ENCODE peak calls at places on chromosomes 12 and 14, in eight cellular contexts. One of them, this sample, is unnamed.

GRCh38 chr12:25242981-25243764 is 7.6 kb downstream of the KRAS start:
- DNase-seq in naive B cell: no peak
- DNase-seq in activated CD8-positive, alpha-beta memory T cell treated with anti-CD3 and anti-CD28 coated beads for 4 hours: no peak
- DNase-seq in activated T-cell treated with anti-CD3 and anti-CD28 coated beads, Interleukin-2, amount 50 U/mL, for 72 hours: no peak
- DNase-seq in activated CD4-positive, alpha-beta T cell treated with anti-CD3 and anti-CD28 coated beads for 4 hours: no peak
- DNase-seq in stimulated activated CD8-positive, alpha-beta memory T cell treated with anti-CD3 and anti-CD28 coated beads, Interleukin-15, amount 100 ng/mL, for 4 hours: no peak
- DNase-seq in A172: no peak
- DNase-seq in neural crest cell: no peak
- DNase-seq in this sample: no peak

GRCh38 chr12:21656931-21657335 is 709 bp downstream of the LDHB start:
- DNase-seq in naive B cell: peak; percentile 8
- DNase-seq in activated CD8-positive, alpha-beta memory T cell treated with anti-CD3 and anti-CD28 coated beads for 4 hours: no peak
- DNase-seq in activated T-cell treated with anti-CD3 and anti-CD28 coated beads, Interleukin-2, amount 50 U/mL, for 72 hours: peak; percentile 42
- DNase-seq in activated CD4-positive, alpha-beta T cell treated with anti-CD3 and anti-CD28 coated beads for 4 hours: peak; percentile 42
- DNase-seq in stimulated activated CD8-positive, alpha-beta memory T cell treated with anti-CD3 and anti-CD28 coated beads, Interleukin-15, amount 100 ng/mL, for 4 hours: peak; percentile 6
- DNase-seq in A172: peak; percentile 25
- DNase-seq in neural crest cell: peak; percentile 16
- DNase-seq in this sample: no peak

GRCh38 chr12:45292486-45293195 is 76.7 kb downstream of the ANO6 start:
- DNase-seq in naive B cell: no peak
- DNase-seq in activated CD8-positive, alpha-beta memory T cell treated with anti-CD3 and anti-CD28 coated beads for 4 hours: no peak
- DNase-seq in activated T-cell treated with anti-CD3 and anti-CD28 coated beads, Interleukin-2, amount 50 U/mL, for 72 hours: no peak
- DNase-seq in activated CD4-positive, alpha-beta T cell treated with anti-CD3 and anti-CD28 coated beads for 4 hours: no peak
- DNase-seq in stimulated activated CD8-positive, alpha-beta memory T cell treated with anti-CD3 and anti-CD28 coated beads, Interleukin-15, amount 100 ng/mL, for 4 hours: no peak
- DNase-seq in A172: no peak
- DNase-seq in neural crest cell: no peak
- DNase-seq in this sample: no peak

GRCh38 chr12:76719171-76719631 is 44.7 kb upstream of the ZDHHC17 start:
- DNase-seq in naive B cell: no peak
- DNase-seq in activated CD8-positive, alpha-beta memory T cell treated with anti-CD3 and anti-CD28 coated beads for 4 hours: no peak
- DNase-seq in activated T-cell treated with anti-CD3 and anti-CD28 coated beads, Interleukin-2, amount 50 U/mL, for 72 hours: no peak
- DNase-seq in activated CD4-positive, alpha-beta T cell treated with anti-CD3 and anti-CD28 coated beads for 4 hours: no peak
- DNase-seq in stimulated activated CD8-positive, alpha-beta memory T cell treated with anti-CD3 and anti-CD28 coated beads, Interleukin-15, amount 100 ng/mL, for 4 hours: no peak
- DNase-seq in A172: peak; percentile 38
- DNase-seq in neural crest cell: no peak
- DNase-seq in this sample: no peak

GRCh38 chr12:105331805-105332251 is 1.3 kb downstream of the C12orf75 start:
- DNase-seq in naive B cell: no peak
- DNase-seq in activated CD8-positive, alpha-beta memory T cell treated with anti-CD3 and anti-CD28 coated beads for 4 hours: no peak
- DNase-seq in activated T-cell treated with anti-CD3 and anti-CD28 coated beads, Interleukin-2, amount 50 U/mL, for 72 hours: peak; percentile 34
- DNase-seq in activated CD4-positive, alpha-beta T cell treated with anti-CD3 and anti-CD28 coated beads for 4 hours: no peak
- DNase-seq in stimulated activated CD8-positive, alpha-beta memory T cell treated with anti-CD3 and anti-CD28 coated beads, Interleukin-15, amount 100 ng/mL, for 4 hours: no peak
- DNase-seq in A172: no peak
- DNase-seq in neural crest cell: no peak
- DNase-seq in this sample: no peak

GRCh38 chr12:52390739-52391617 is 5.5 kb upstream of the KRT84 start:
- DNase-seq in naive B cell: no peak
- DNase-seq in activated CD8-positive, alpha-beta memory T cell treated with anti-CD3 and anti-CD28 coated beads for 4 hours: no peak
- DNase-seq in activated T-cell treated with anti-CD3 and anti-CD28 coated beads, Interleukin-2, amount 50 U/mL, for 72 hours: no peak
- DNase-seq in activated CD4-positive, alpha-beta T cell treated with anti-CD3 and anti-CD28 coated beads for 4 hours: no peak
- DNase-seq in stimulated activated CD8-positive, alpha-beta memory T cell treated with anti-CD3 and anti-CD28 coated beads, Interleukin-15, amount 100 ng/mL, for 4 hours: no peak
- DNase-seq in A172: peak; percentile 46
- DNase-seq in neural crest cell: peak; percentile 23
- DNase-seq in this sample: no peak

GRCh38 chr12:107130830-107131760 is 37.7 kb upstream of the CRY1 start:
- DNase-seq in naive B cell: no peak
- DNase-seq in activated CD8-positive, alpha-beta memory T cell treated with anti-CD3 and anti-CD28 coated beads for 4 hours: no peak
- DNase-seq in activated T-cell treated with anti-CD3 and anti-CD28 coated beads, Interleukin-2, amount 50 U/mL, for 72 hours: no peak
- DNase-seq in activated CD4-positive, alpha-beta T cell treated with anti-CD3 and anti-CD28 coated beads for 4 hours: no peak
- DNase-seq in stimulated activated CD8-positive, alpha-beta memory T cell treated with anti-CD3 and anti-CD28 coated beads, Interleukin-15, amount 100 ng/mL, for 4 hours: no peak
- DNase-seq in A172: no peak
- DNase-seq in neural crest cell: no peak
- DNase-seq in this sample: no peak

GRCh38 chr14:28773917-28774691 is 7.5 kb downstream of the FOXG1 start:
- DNase-seq in naive B cell: no peak
- DNase-seq in activated CD8-positive, alpha-beta memory T cell treated with anti-CD3 and anti-CD28 coated beads for 4 hours: no peak
- DNase-seq in activated T-cell treated with anti-CD3 and anti-CD28 coated beads, Interleukin-2, amount 50 U/mL, for 72 hours: no peak
- DNase-seq in activated CD4-positive, alpha-beta T cell treated with anti-CD3 and anti-CD28 coated beads for 4 hours: no peak
- DNase-seq in stimulated activated CD8-positive, alpha-beta memory T cell treated with anti-CD3 and anti-CD28 coated beads, Interleukin-15, amount 100 ng/mL, for 4 hours: no peak
- DNase-seq in A172: no peak
- DNase-seq in neural crest cell: no peak
- DNase-seq in this sample: peak; percentile 62

GRCh38 chr14:68285421-68286179 is 466.0 kb downstream of the RAD51B start:
- DNase-seq in naive B cell: peak; percentile 72
- DNase-seq in activated CD8-positive, alpha-beta memory T cell treated with anti-CD3 and anti-CD28 coated beads for 4 hours: peak; percentile 58
- DNase-seq in activated T-cell treated with anti-CD3 and anti-CD28 coated beads, Interleukin-2, amount 50 U/mL, for 72 hours: peak; percentile 74
- DNase-seq in activated CD4-positive, alpha-beta T cell treated with anti-CD3 and anti-CD28 coated beads for 4 hours: peak; percentile 65
- DNase-seq in stimulated activated CD8-positive, alpha-beta memory T cell treated with anti-CD3 and anti-CD28 coated beads, Interleukin-15, amount 100 ng/mL, for 4 hours: peak; percentile 57
- DNase-seq in A172: no peak
- DNase-seq in neural crest cell: no peak
- DNase-seq in this sample: no peak

GRCh38 chr12:46904406-46905240 is 78.8 kb upstream of the SLC38A4 start:
- DNase-seq in naive B cell: no peak
- DNase-seq in activated CD8-positive, alpha-beta memory T cell treated with anti-CD3 and anti-CD28 coated beads for 4 hours: no peak
- DNase-seq in activated T-cell treated with anti-CD3 and anti-CD28 coated beads, Interleukin-2, amount 50 U/mL, for 72 hours: no peak
- DNase-seq in activated CD4-positive, alpha-beta T cell treated with anti-CD3 and anti-CD28 coated beads for 4 hours: no peak
- DNase-seq in stimulated activated CD8-positive, alpha-beta memory T cell treated with anti-CD3 and anti-CD28 coated beads, Interleukin-15, amount 100 ng/mL, for 4 hours: no peak
- DNase-seq in A172: no peak
- DNase-seq in neural crest cell: no peak
- DNase-seq in this sample: no peak

GRCh38 chr14:103858063-103858820 is 10.9 kb upstream of the PPP1R13B start:
- DNase-seq in naive B cell: no peak
- DNase-seq in activated CD8-positive, alpha-beta memory T cell treated with anti-CD3 and anti-CD28 coated beads for 4 hours: no peak
- DNase-seq in activated T-cell treated with anti-CD3 and anti-CD28 coated beads, Interleukin-2, amount 50 U/mL, for 72 hours: no peak
- DNase-seq in activated CD4-positive, alpha-beta T cell treated with anti-CD3 and anti-CD28 coated beads for 4 hours: no peak
- DNase-seq in stimulated activated CD8-positive, alpha-beta memory T cell treated with anti-CD3 and anti-CD28 coated beads, Interleukin-15, amount 100 ng/mL, for 4 hours: no peak
- DNase-seq in A172: no peak
- DNase-seq in neural crest cell: no peak
- DNase-seq in this sample: no peak

GRCh38 chr12:129081755-129082250 is 228.5 kb downstream of the GLT1D1 start:
- DNase-seq in naive B cell: no peak
- DNase-seq in activated CD8-positive, alpha-beta memory T cell treated with anti-CD3 and anti-CD28 coated beads for 4 hours: no peak
- DNase-seq in activated T-cell treated with anti-CD3 and anti-CD28 coated beads, Interleukin-2, amount 50 U/mL, for 72 hours: no peak
- DNase-seq in activated CD4-positive, alpha-beta T cell treated with anti-CD3 and anti-CD28 coated beads for 4 hours: no peak
- DNase-seq in stimulated activated CD8-positive, alpha-beta memory T cell treated with anti-CD3 and anti-CD28 coated beads, Interleukin-15, amount 100 ng/mL, for 4 hours: no peak
- DNase-seq in A172: no peak
- DNase-seq in neural crest cell: no peak
- DNase-seq in this sample: no peak

GRCh38 chr12:110444455-110444854 is 5.7 kb downstream of the ARPC3 start:
- DNase-seq in naive B cell: no peak
- DNase-seq in activated CD8-positive, alpha-beta memory T cell treated with anti-CD3 and anti-CD28 coated beads for 4 hours: no peak
- DNase-seq in activated T-cell treated with anti-CD3 and anti-CD28 coated beads, Interleukin-2, amount 50 U/mL, for 72 hours: no peak
- DNase-seq in activated CD4-positive, alpha-beta T cell treated with anti-CD3 and anti-CD28 coated beads for 4 hours: no peak
- DNase-seq in stimulated activated CD8-positive, alpha-beta memory T cell treated with anti-CD3 and anti-CD28 coated beads, Interleukin-15, amount 100 ng/mL, for 4 hours: no peak
- DNase-seq in A172: no peak
- DNase-seq in neural crest cell: no peak
- DNase-seq in this sample: no peak

GRCh38 chr12:25364529-25365339 is 114.0 kb upstream of the KRAS start:
- DNase-seq in naive B cell: no peak
- DNase-seq in activated CD8-positive, alpha-beta memory T cell treated with anti-CD3 and anti-CD28 coated beads for 4 hours: no peak
- DNase-seq in activated T-cell treated with anti-CD3 and anti-CD28 coated beads, Interleukin-2, amount 50 U/mL, for 72 hours: no peak
- DNase-seq in activated CD4-positive, alpha-beta T cell treated with anti-CD3 and anti-CD28 coated beads for 4 hours: no peak
- DNase-seq in stimulated activated CD8-positive, alpha-beta memory T cell treated with anti-CD3 and anti-CD28 coated beads, Interleukin-15, amount 100 ng/mL, for 4 hours: no peak
- DNase-seq in A172: no peak
- DNase-seq in neural crest cell: no peak
- DNase-seq in this sample: no peak

GRCh38 chr14:68849416-68849815 is 56.5 kb upstream of the ZFP36L1 start:
- DNase-seq in naive B cell: no peak
- DNase-seq in activated CD8-positive, alpha-beta memory T cell treated with anti-CD3 and anti-CD28 coated beads for 4 hours: no peak
- DNase-seq in activated T-cell treated with anti-CD3 and anti-CD28 coated beads, Interleukin-2, amount 50 U/mL, for 72 hours: no peak
- DNase-seq in activated CD4-positive, alpha-beta T cell treated with anti-CD3 and anti-CD28 coated beads for 4 hours: no peak
- DNase-seq in stimulated activated CD8-positive, alpha-beta memory T cell treated with anti-CD3 and anti-CD28 coated beads, Interleukin-15, amount 100 ng/mL, for 4 hours: no peak
- DNase-seq in A172: no peak
- DNase-seq in neural crest cell: no peak
- DNase-seq in this sample: no peak

GRCh38 chr12:123498126-123498825 is 35.2 kb downstream of the RILPL1 start:
- DNase-seq in naive B cell: no peak
- DNase-seq in activated CD8-positive, alpha-beta memory T cell treated with anti-CD3 and anti-CD28 coated beads for 4 hours: no peak
- DNase-seq in activated T-cell treated with anti-CD3 and anti-CD28 coated beads, Interleukin-2, amount 50 U/mL, for 72 hours: no peak
- DNase-seq in activated CD4-positive, alpha-beta T cell treated with anti-CD3 and anti-CD28 coated beads for 4 hours: no peak
- DNase-seq in stimulated activated CD8-positive, alpha-beta memory T cell treated with anti-CD3 and anti-CD28 coated beads, Interleukin-15, amount 100 ng/mL, for 4 hours: no peak
- DNase-seq in A172: no peak
- DNase-seq in neural crest cell: no peak
- DNase-seq in this sample: no peak

GRCh38 chr12:100249936-100250335 is 16.9 kb downstream of the DEPDC4 start:
- DNase-seq in naive B cell: no peak
- DNase-seq in activated CD8-positive, alpha-beta memory T cell treated with anti-CD3 and anti-CD28 coated beads for 4 hours: no peak
- DNase-seq in activated T-cell treated with anti-CD3 and anti-CD28 coated beads, Interleukin-2, amount 50 U/mL, for 72 hours: no peak
- DNase-seq in activated CD4-positive, alpha-beta T cell treated with anti-CD3 and anti-CD28 coated beads for 4 hours: no peak
- DNase-seq in stimulated activated CD8-positive, alpha-beta memory T cell treated with anti-CD3 and anti-CD28 coated beads, Interleukin-15, amount 100 ng/mL, for 4 hours: no peak
- DNase-seq in A172: no peak
- DNase-seq in neural crest cell: no peak
- DNase-seq in this sample: no peak

GRCh38 chr14:68506645-68507405 is 286.0 kb downstream of the ZFP36L1 start:
- DNase-seq in naive B cell: peak; percentile 68
- DNase-seq in activated CD8-positive, alpha-beta memory T cell treated with anti-CD3 and anti-CD28 coated beads for 4 hours: no peak
- DNase-seq in activated T-cell treated with anti-CD3 and anti-CD28 coated beads, Interleukin-2, amount 50 U/mL, for 72 hours: peak; percentile 36
- DNase-seq in activated CD4-positive, alpha-beta T cell treated with anti-CD3 and anti-CD28 coated beads for 4 hours: peak; percentile 21
- DNase-seq in stimulated activated CD8-positive, alpha-beta memory T cell treated with anti-CD3 and anti-CD28 coated beads, Interleukin-15, amount 100 ng/mL, for 4 hours: no peak
- DNase-seq in A172: no peak
- DNase-seq in neural crest cell: no peak
- DNase-seq in this sample: no peak

GRCh38 chr12:46891306-46891705 is 65.5 kb upstream of the SLC38A4 start:
- DNase-seq in naive B cell: no peak
- DNase-seq in activated CD8-positive, alpha-beta memory T cell treated with anti-CD3 and anti-CD28 coated beads for 4 hours: no peak
- DNase-seq in activated T-cell treated with anti-CD3 and anti-CD28 coated beads, Interleukin-2, amount 50 U/mL, for 72 hours: no peak
- DNase-seq in activated CD4-positive, alpha-beta T cell treated with anti-CD3 and anti-CD28 coated beads for 4 hours: no peak
- DNase-seq in stimulated activated CD8-positive, alpha-beta memory T cell treated with anti-CD3 and anti-CD28 coated beads, Interleukin-15, amount 100 ng/mL, for 4 hours: no peak
- DNase-seq in A172: no peak
- DNase-seq in neural crest cell: no peak
- DNase-seq in this sample: no peak

GRCh38 chr12:27971606-27972005 is 927 bp downstream of the PTHLH start:
- DNase-seq in naive B cell: no peak
- DNase-seq in activated CD8-positive, alpha-beta memory T cell treated with anti-CD3 and anti-CD28 coated beads for 4 hours: no peak
- DNase-seq in activated T-cell treated with anti-CD3 and anti-CD28 coated beads, Interleukin-2, amount 50 U/mL, for 72 hours: no peak
- DNase-seq in activated CD4-positive, alpha-beta T cell treated with anti-CD3 and anti-CD28 coated beads for 4 hours: no peak
- DNase-seq in stimulated activated CD8-positive, alpha-beta memory T cell treated with anti-CD3 and anti-CD28 coated beads, Interleukin-15, amount 100 ng/mL, for 4 hours: no peak
- DNase-seq in A172: no peak
- DNase-seq in neural crest cell: no peak
- DNase-seq in this sample: no peak

GRCh38 chr14:24224618-24225071 is 7.5 kb downstream of the NEDD8 start:
- DNase-seq in naive B cell: no peak
- DNase-seq in activated CD8-positive, alpha-beta memory T cell treated with anti-CD3 and anti-CD28 coated beads for 4 hours: no peak
- DNase-seq in activated T-cell treated with anti-CD3 and anti-CD28 coated beads, Interleukin-2, amount 50 U/mL, for 72 hours: no peak
- DNase-seq in activated CD4-positive, alpha-beta T cell treated with anti-CD3 and anti-CD28 coated beads for 4 hours: no peak
- DNase-seq in stimulated activated CD8-positive, alpha-beta memory T cell treated with anti-CD3 and anti-CD28 coated beads, Interleukin-15, amount 100 ng/mL, for 4 hours: no peak
- DNase-seq in A172: peak; percentile 66
- DNase-seq in neural crest cell: no peak
- DNase-seq in this sample: no peak

GRCh38 chr12:18747960-18748359 is 10.0 kb downstream of the CAPZA3 start:
- DNase-seq in naive B cell: no peak
- DNase-seq in activated CD8-positive, alpha-beta memory T cell treated with anti-CD3 and anti-CD28 coated beads for 4 hours: no peak
- DNase-seq in activated T-cell treated with anti-CD3 and anti-CD28 coated beads, Interleukin-2, amount 50 U/mL, for 72 hours: no peak
- DNase-seq in activated CD4-positive, alpha-beta T cell treated with anti-CD3 and anti-CD28 coated beads for 4 hours: no peak
- DNase-seq in stimulated activated CD8-positive, alpha-beta memory T cell treated with anti-CD3 and anti-CD28 coated beads, Interleukin-15, amount 100 ng/mL, for 4 hours: no peak
- DNase-seq in A172: peak; percentile 93
- DNase-seq in neural crest cell: no peak
- DNase-seq in this sample: no peak

This sample was measured in progenitor cell of endocrine pancreas.